ENCODE peak calls at places on chromosomes 16 and 17, in six cellular contexts. L is brain microvascular endothelial cell; A is GM12864; N is colonic mucosa; O is astrocyte of the spinal cord; U is CD8-positive, alpha-beta T cell. K is an unnamed sample.

GRCh38 chr17:76011951-76012350 is 11.3 kb downstream of the CDK3 start:
- DNase-seq in L (no peak), A (no peak), N (no peak), O (no peak), U (no peak), K (no peak)

GRCh38 chr17:251531-251930 is 70.1 kb upstream of the DOC2B start:
- DNase-seq in L (no peak), A (no peak), N (peak), O (no peak), U (no peak), K (no peak)

GRCh38 chr16:3950343-3951193 is 70.1 kb upstream of the CREBBP start:
- DNase-seq in L (peak), A (no peak), N (peak), O (peak), U (no peak), K (no peak)

GRCh38 chr17:20992987-20993862 is 49.6 kb downstream of the USP22 start:
- DNase-seq in L (peak), A (peak), N (peak), O (peak), U (peak), K (peak)

GRCh38 chr17:73323622-73324455 is 12.0 kb upstream of the CDC42EP4 start:
- DNase-seq in L (peak), A (no peak), N (no peak), O (no peak), U (no peak), K (no peak)

GRCh38 chr16:89297870-89298545 is 80.5 kb downstream of the ZNF778 start:
- DNase-seq in L (no peak), A (no peak), N (no peak), O (no peak), U (no peak), K (no peak)

GRCh38 chr16:90022209-90023077 is 3.2 kb upstream of the DBNDD1 start:
- DNase-seq in L (peak), A (peak), N (peak), O (peak), U (peak), K (no peak)

GRCh38 chr16:56191807-56192643 is 736 bp downstream of the GNAO1 start:
- DNase-seq in L (no peak), A (no peak), N (no peak), O (no peak), U (no peak), K (no peak)

GRCh38 chr16:88192601-88193000 is 190.2 kb upstream of the ZNF469 start:
- DNase-seq in L (no peak), A (no peak), N (no peak), O (no peak), U (no peak), K (no peak)

GRCh38 chr17:21287703-21288449 is 3.4 kb downstream of the MAP2K3 start:
- DNase-seq in L (peak), A (peak), N (peak), O (peak), U (peak), K (peak)

GRCh38 chr16:4852221-4852872 is 5.1 kb downstream of the UBN1 start:
- DNase-seq in L (peak), A (no peak), N (peak), O (peak), U (no peak), K (no peak)

GRCh38 chr17:75232786-75233185 is 27.3 kb downstream of the NUP85 start:
- DNase-seq in L (no peak), A (no peak), N (no peak), O (no peak), U (no peak), K (no peak)

GRCh38 chr16:9262941-9263340 is 171.5 kb downstream of the HAPSTR1 start:
- DNase-seq in L (no peak), A (no peak), N (no peak), O (no peak), U (no peak), K (no peak)

GRCh38 chr16:21684199-21684598 is 20.4 kb downstream of the OTOA start:
- DNase-seq in L (no peak), A (no peak), N (peak), O (no peak), U (peak), K (no peak)

GRCh38 chr17:37750768-37751466 is 6.1 kb upstream of the HNF1B start:
- DNase-seq in L (no peak), A (no peak), N (no peak), O (no peak), U (no peak), K (no peak)

GRCh38 chr17:74116087-74116717 is 87.3 kb upstream of the RPL38 start:
- DNase-seq in L (no peak), A (no peak), N (no peak), O (peak), U (no peak), K (no peak)

GRCh38 chr17:199806-200603 is 18.6 kb upstream of the DOC2B start:
- DNase-seq in L (no peak), A (no peak), N (no peak), O (no peak), U (no peak), K (no peak)

GRCh38 chr17:6145946-6146345 is 75.8 kb downstream of the WSCD1 start:
- DNase-seq in L (no peak), A (no peak), N (no peak), O (no peak), U (no peak), K (no peak)

DNA sequence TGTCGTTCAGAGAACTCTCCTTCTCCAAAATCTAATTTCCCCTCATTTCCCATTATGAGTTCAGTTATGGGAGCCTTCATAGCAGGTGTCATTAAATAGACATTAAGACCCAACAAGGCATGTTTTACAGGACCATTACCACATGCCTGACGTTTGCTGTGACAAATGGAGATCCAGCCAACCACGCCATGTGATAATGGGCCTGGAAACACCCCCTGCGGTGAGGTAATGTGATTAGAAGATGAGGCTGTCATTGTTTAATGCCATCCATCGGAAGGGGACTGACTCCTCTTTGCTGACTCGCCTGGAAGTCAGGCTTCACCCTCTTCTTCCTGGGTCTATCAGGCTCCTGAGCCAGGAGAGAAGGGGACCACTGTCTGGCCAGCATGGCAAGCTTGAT is 76.9 kb downstream of the WSCD1 start:
- DNase-seq in L (no peak), A (no peak), N (no peak), O (no peak), U (no peak), K (no peak)
- TF ChIP-seq CTCF in L (no peak), A (no peak), N (no peak), O (no peak), U (no peak), K (no peak)

GRCh38 chr17:70134777-70135176 is 34.6 kb upstream of the KCNJ2 start:
- DNase-seq in L (no peak), A (no peak), N (no peak), O (no peak), U (no peak), K (no peak)

GRCh38 chr17:70136131-70136530 is 33.2 kb upstream of the KCNJ2 start:
- DNase-seq in L (no peak), A (no peak), N (peak), O (no peak), U (no peak), K (no peak)

GRCh38 chr17:70137451-70138230 is 31.7 kb upstream of the KCNJ2 start:
- DNase-seq in L (peak), A (peak), N (peak), O (peak), U (no peak), K (peak)

GRCh38 chr17:70139449-70139993 is 29.8 kb upstream of the KCNJ2 start:
- DNase-seq in L (no peak), A (no peak), N (peak), O (no peak), U (no peak), K (no peak)

GRCh38 chr17:70138309-70138865 is 30.9 kb upstream of the KCNJ2 start:
- DNase-seq in L (no peak), A (no peak), N (no peak), O (no peak), U (no peak), K (no peak)
- H3K4me3 ChIP-seq in L (no peak), A (no peak), N (no peak), O (no peak), U (no peak), K (no peak)

DNA sequence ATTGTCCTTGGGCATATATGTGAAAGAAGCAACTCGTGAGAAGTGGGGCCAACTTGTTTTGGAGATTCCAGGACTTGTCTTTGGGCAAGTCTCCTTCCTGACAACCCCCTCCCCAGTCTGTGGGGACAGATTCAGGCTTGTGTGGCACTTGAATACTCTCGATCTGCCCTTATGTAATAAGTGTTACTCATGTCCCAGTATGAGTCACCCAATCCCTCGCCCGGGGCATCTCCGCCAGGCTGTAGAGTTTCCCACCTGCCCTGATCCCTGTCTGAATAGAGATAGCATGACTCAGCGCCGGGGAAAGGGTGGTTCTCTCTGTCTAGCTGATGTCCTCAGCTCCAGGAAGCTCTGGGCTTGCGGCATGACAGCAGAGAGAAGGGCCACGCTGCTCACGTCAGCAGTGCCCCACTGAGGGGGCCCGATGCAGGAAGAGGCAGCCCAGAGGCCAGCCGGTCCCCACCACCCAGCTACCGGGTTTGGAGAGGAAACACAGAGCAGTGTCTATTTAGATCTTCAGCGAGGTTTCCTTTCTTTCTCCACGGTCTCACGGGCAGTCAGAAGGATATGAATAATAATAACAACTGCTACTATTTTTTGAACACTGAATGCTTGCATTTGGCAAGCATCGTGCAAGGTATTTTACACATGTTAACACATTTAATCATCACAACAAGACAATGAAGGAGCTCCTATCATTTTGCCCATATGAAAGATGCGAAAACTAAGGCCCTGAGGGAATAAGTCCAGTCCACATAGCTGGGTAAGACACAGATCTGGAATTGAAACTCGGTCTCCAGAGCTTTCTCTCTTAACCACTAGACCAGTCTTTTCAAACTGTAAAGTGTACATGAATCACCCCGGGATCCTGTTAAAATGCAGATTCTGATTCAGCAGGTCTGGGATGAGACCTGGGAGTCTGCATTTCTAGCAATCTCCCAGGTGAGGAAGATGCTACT is 426.7 kb upstream of the MAF start:
- DNase-seq in L (peak), A (no peak), N (peak), O (peak), U (peak), K (peak)
- TF ChIP-seq CTCF in L (no peak), A (no peak), N (no peak), O (no peak), U (no peak), K (no peak)

DNA sequence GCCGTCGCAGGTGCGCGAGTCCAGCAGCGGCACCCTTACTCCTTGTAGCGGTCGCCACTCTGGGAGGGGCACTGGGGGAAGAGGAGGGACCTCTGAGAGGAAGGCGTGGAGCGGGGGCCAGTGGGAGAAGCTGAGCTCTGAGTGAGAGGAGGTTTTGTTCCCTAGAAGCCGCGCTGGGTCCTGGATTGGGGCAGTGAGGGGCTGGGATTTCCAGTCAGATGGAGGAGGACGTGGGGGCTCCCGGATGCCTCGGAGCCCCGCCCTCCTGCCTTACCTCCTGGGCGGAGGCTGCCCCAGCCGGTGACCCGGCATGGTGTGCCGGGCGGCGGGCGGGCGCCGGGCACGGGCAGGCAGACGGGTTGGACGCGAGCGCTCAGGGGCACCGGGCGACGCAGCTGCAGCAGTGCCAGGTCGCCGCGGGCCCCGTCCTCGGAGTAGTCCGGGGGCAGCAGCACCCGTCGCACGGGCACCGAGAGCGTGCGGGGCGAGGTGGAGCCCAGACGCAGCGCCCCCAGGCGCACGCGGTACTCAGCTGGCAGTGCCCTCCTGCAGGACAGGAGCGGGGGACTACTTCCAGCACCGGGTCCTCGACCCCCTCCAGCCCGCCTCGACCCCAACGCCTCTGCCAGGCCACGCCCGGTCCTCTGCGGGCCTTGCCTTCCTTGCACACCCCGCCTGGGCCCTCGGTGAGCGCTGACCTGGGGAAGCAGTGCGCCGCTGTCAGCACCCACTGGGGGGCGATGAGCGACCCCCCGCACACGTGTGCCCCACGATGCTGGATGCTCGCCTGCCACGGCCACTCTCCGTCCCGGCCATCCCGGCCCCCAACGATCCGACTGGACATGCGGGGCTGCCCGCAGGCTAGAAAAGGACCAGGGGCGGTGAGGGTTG is 2.0 kb downstream of the PRSS33 start:
- DNase-seq in L (no peak), A (no peak), N (no peak), O (no peak), U (peak), K (no peak)
- H3K4me3 ChIP-seq in L (no peak), A (no peak), N (peak), O (no peak), U (peak), K (no peak)

GRCh38 chr17:63694974-63695773 is 4.8 kb downstream of the LIMD2 start:
- DNase-seq in L (no peak), A (no peak), N (no peak), O (no peak), U (peak), K (no peak)

GRCh38 chr17:63697341-63698286 is 2.3 kb downstream of the LIMD2 start:
- DNase-seq in L (peak), A (peak), N (peak), O (no peak), U (peak), K (no peak)

GRCh38 chr17:63695889-63696288 is 4.0 kb downstream of the LIMD2 start:
- DNase-seq in L (no peak), A (no peak), N (no peak), O (no peak), U (peak), K (no peak)

GRCh38 chr17:63698381-63698885 is 1.5 kb downstream of the LIMD2 start:
- DNase-seq in L (no peak), A (no peak), N (no peak), O (no peak), U (peak), K (no peak)

DNA sequence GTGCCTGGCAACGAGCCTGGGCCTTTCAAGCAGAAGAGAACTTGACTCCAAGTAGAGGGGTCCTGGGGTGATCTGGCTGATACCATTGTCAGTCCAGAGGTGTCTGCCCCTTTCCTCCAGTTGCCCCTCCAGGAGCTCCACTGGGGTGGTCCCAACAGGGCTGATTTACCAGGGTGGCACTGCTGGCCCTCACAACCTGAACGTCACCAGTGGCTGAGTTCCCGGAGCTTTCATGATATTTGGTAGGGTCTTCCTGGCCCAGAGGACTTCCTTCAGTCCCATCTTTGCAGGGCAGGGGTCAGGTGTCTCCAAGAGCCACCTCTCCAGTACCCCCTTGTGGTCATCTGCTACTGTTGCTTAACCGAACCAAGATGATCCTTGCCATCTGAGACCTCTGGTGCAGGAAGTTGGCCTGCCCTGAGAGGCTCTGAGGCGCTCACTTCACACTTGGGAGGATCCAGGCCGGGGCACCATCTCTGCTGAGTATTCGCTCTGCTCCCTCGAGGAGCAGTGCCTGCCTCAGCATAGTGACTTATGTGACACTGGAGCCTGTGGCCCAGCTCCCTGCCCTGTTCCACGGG is 3.5 kb downstream of the LIMD2 start:
- DNase-seq in L (no peak), A (peak), N (no peak), O (peak), U (peak), K (no peak)
- TF ChIP-seq CTCF in L (peak), A (peak), N (peak), O (peak), U (peak), K (peak)

K was measured in AG04449.